ENCODE peak calls at places on chromosomes 16 and 17, in ten cellular contexts. O, A, D, J, Y, P, W, K, C and Q are unnamed samples.
A peak's percentile ranks its signal among the peaks of the same experiment; 100 is the strongest.

GRCh38 chr16:52756812-52757517 is 210.0 kb upstream of the TOX3 start:
- DNase-seq in O (no peak), A (no peak), D (no peak), J (no peak), Y (no peak), P (no peak), W (no peak), K (no peak), C (no peak), Q (no peak)

GRCh38 chr17:69179227-69179952 is 37.7 kb upstream of the ABCA6 start:
- DNase-seq in O (peak; percentile 50), A (no peak), D (peak; percentile 87), J (peak; percentile 59), Y (peak; percentile 61), P (no peak), W (peak; percentile 33), K (no peak), C (no peak), Q (no peak)

GRCh38 chr17:68657166-68657940 is 56.2 kb upstream of the FAM20A start:
- DNase-seq in O (no peak), A (no peak), D (no peak), J (no peak), Y (no peak), P (no peak), W (no peak), K (no peak), C (no peak), Q (no peak)

GRCh38 chr16:31528726-31529397 is 1.2 kb downstream of the AHSP start:
- DNase-seq in O (no peak), A (no peak), D (no peak), J (no peak), Y (peak; percentile 94), P (no peak), W (peak; percentile 9), K (no peak), C (no peak), Q (no peak)

GRCh38 chr17:27207073-27207511 is 86.8 kb upstream of the WSB1 start:
- DNase-seq in O (peak; percentile 70), A (no peak), D (peak; percentile 57), J (no peak), Y (peak; percentile 44), P (no peak), W (peak; percentile 3), K (no peak), C (no peak), Q (no peak)

GRCh38 chr16:56289862-56290261 is 98.6 kb downstream of the GNAO1 start:
- DNase-seq in O (no peak), A (no peak), D (no peak), J (no peak), Y (no peak), P (no peak), W (no peak), K (no peak), C (no peak), Q (peak; percentile 62)

GRCh38 chr16:19137201-19137601 is 23.4 kb downstream of the ITPRIPL2 start:
- DNase-seq in O (no peak), A (no peak), D (no peak), J (no peak), Y (no peak), P (no peak), W (no peak), K (peak; percentile 78), C (no peak), Q (no peak)

GRCh38 chr16:88507231-88507743 is 54.2 kb downstream of the ZFPM1 start:
- DNase-seq in O (peak; percentile 39), A (no peak), D (no peak), J (no peak), Y (no peak), P (no peak), W (no peak), K (no peak), C (no peak), Q (no peak)

GRCh38 chr16:7744546-7745294 is 412.1 kb downstream of the RBFOX1 start:
- DNase-seq in O (no peak), A (no peak), D (no peak), J (no peak), Y (peak; percentile 67), P (no peak), W (no peak), K (no peak), C (no peak), Q (no peak)

GRCh38 chr16:4505356-4506153 is 29.4 kb downstream of the HMOX2 start:
- DNase-seq in O (no peak), A (no peak), D (no peak), J (no peak), Y (no peak), P (peak; percentile 75), W (no peak), K (no peak), C (peak; percentile 80), Q (no peak)

GRCh38 chr16:27748868-27749546 is 199.1 kb downstream of the KATNIP start:
- DNase-seq in O (peak; percentile 71), A (peak; percentile 67), D (peak; percentile 80), J (no peak), Y (peak; percentile 89), P (no peak), W (peak; percentile 56), K (no peak), C (peak; percentile 47), Q (peak; percentile 40)

GRCh38 chr17:62987136-62987535 is 21.1 kb downstream of the TANC2 start:
- DNase-seq in O (no peak), A (peak; percentile 50), D (no peak), J (no peak), Y (no peak), P (no peak), W (no peak), K (no peak), C (no peak), Q (no peak)

GRCh38 chr17:79919164-79919585 is 79.9 kb upstream of the CBX4 start:
- DNase-seq in O (peak; percentile 74), A (no peak), D (peak; percentile 97), J (peak; percentile 89), Y (peak; percentile 68), P (no peak), W (no peak), K (peak; percentile 93), C (peak; percentile 95), Q (no peak)

GRCh38 chr16:62424206-62424605 is 388.0 kb upstream of the CDH8 start:
- DNase-seq in O (no peak), A (no peak), D (no peak), J (no peak), Y (no peak), P (no peak), W (no peak), K (no peak), C (no peak), Q (no peak)

GRCh38 chr16:20851601-20852000 is 45.3 kb downstream of the REXO5 start:
- DNase-seq in O (peak; percentile 83), A (no peak), D (peak; percentile 97), J (peak; percentile 82), Y (peak; percentile 93), P (no peak), W (peak; percentile 81), K (peak; percentile 95), C (peak; percentile 75), Q (no peak)

GRCh38 chr17:1872976-1873375 is 43.2 kb downstream of the RPA1 start:
- DNase-seq in O (no peak), A (no peak), D (no peak), J (no peak), Y (no peak), P (no peak), W (no peak), K (no peak), C (no peak), Q (no peak)

GRCh38 chr16:49443576-49443975 is 70.0 kb downstream of the C16orf78 start:
- DNase-seq in O (no peak), A (no peak), D (no peak), J (no peak), Y (no peak), P (no peak), W (no peak), K (no peak), C (no peak), Q (no peak)

GRCh38 chr17:58809564-58809936 is 53.9 kb downstream of the PPM1E start:
- DNase-seq in O (no peak), A (no peak), D (no peak), J (no peak), Y (no peak), P (no peak), W (no peak), K (no peak), C (no peak), Q (no peak)

GRCh38 chr16:82044585-82044911 is 9.5 kb downstream of the HSD17B2 start:
- DNase-seq in O (no peak), A (no peak), D (no peak), J (no peak), Y (peak; percentile 14), P (no peak), W (no peak), K (no peak), C (no peak), Q (no peak)